ENCODE peak calls at places on chromosomes 2 and 18, in seven cellular contexts. J is A673, B is tibial artery, A is choroid plexus epithelial cell, C is cardiac muscle cell, E is transverse colon, T is prostate gland. O is an unnamed sample.

GRCh38 chr2:136070913-136071312 is 47.0 kb downstream of the CXCR4 start:
- DNase-seq in B (no peak), T (no peak), C (no peak), A (no peak), J (no peak), E (no peak), O (no peak)

GRCh38 chr2:25176138-25176537 is 7.8 kb upstream of the POMC start:
- DNase-seq in E (no peak), J (no peak), B (no peak), C (no peak), T (no peak), A (no peak), O (no peak)

GRCh38 chr2:11121099-11121822 is 34.0 kb upstream of the SLC66A3 start:
- DNase-seq in A (peak), J (no peak), E (no peak), T (no peak), B (no peak), C (no peak), O (no peak)

GRCh38 chr18:32299489-32299888 is 109.7 kb downstream of the MEP1B start:
- DNase-seq in A (peak), C (no peak), E (no peak), T (no peak), B (no peak), J (no peak), O (no peak)

GRCh38 chr18:40985441-40985840 is 969.6 kb upstream of the PIK3C3 start:
- DNase-seq in E (no peak), T (no peak), C (no peak), B (no peak), J (no peak), A (no peak), O (no peak)

GRCh38 chr2:241949736-241950412 is 80.3 kb downstream of the RTP5 start:
- DNase-seq in E (no peak), B (peak), J (no peak), T (no peak), A (no peak), C (no peak), O (no peak)

GRCh38 chr2:75079575-75079974 is 119.7 kb downstream of the TACR1 start:
- DNase-seq in B (no peak), J (peak), A (peak), E (no peak), C (no peak), T (no peak), O (no peak)

GRCh38 chr2:230512955-230513748 is 97.2 kb downstream of the SP100 start:
- DNase-seq in A (peak), E (no peak), J (no peak), C (no peak), B (no peak), T (no peak), O (no peak)

GRCh38 chr18:59823611-59824195 is 76.1 kb upstream of the PMAIP1 start:
- DNase-seq in J (peak), T (peak), E (peak), B (peak), A (peak), C (peak), O (peak)

GRCh38 chr2:231037731-231038482 is 584 bp downstream of the C2orf72 start:
- DNase-seq in B (no peak), C (peak), T (peak), E (peak), A (no peak), J (no peak), O (no peak)

GRCh38 chr18:33440384-33441043 is at the start of gene CCDC178:
- DNase-seq in A (peak), C (peak), J (peak), T (peak), B (no peak), E (peak), O (no peak)

GRCh38 chr18:56257215-56257614 is 381.2 kb downstream of the TXNL1 start:
- DNase-seq in T (no peak), C (no peak), B (no peak), J (peak), A (peak), E (no peak), O (no peak)

GRCh38 chr2:233247744-233248143 is 3.7 kb upstream of the ATG16L1 start:
- DNase-seq in C (no peak), E (no peak), T (no peak), B (no peak), J (no peak), A (no peak), O (peak)

GRCh38 chr2:63735931-63736820 is 105.5 kb upstream of the UGP2 start:
- DNase-seq in T (no peak), B (no peak), E (no peak), C (no peak), J (peak), A (peak), O (peak)

GRCh38 chr18:10525563-10526210 is at the start of gene NAPG:
- DNase-seq in J (peak), T (peak), B (peak), C (peak), E (peak), A (peak), O (peak)

GRCh38 chr2:187552959-187553681 is 1.1 kb downstream of the TFPI start:
- DNase-seq in J (no peak), B (no peak), T (no peak), E (no peak), C (no peak), A (peak), O (peak)

GRCh38 chr2:108637304-108637669 is 82.0 kb upstream of the RANBP2 start:
- DNase-seq in B (peak), T (no peak), E (no peak), J (no peak), C (peak), A (peak), O (no peak)

GRCh38 chr2:185862657-185863398 is 124.2 kb downstream of the FSIP2 start:
- DNase-seq in A (no peak), B (no peak), C (no peak), E (no peak), J (no peak), T (no peak), O (no peak)

GRCh38 chr2:70381235-70381634 is 79.4 kb upstream of the FAM136A start:
- DNase-seq in T (no peak), A (no peak), E (no peak), B (no peak), J (no peak), C (no peak), O (no peak)

GRCh38 chr18:21439453-21439852 is 161.1 kb downstream of the ESCO1 start:
- DNase-seq in E (no peak), B (no peak), A (peak), J (no peak), T (no peak), C (no peak), O (peak)

GRCh38 chr18:63177259-63177658 is 142.3 kb downstream of the BCL2 start:
- DNase-seq in T (no peak), B (no peak), A (no peak), J (no peak), E (no peak), C (no peak), O (no peak)

GRCh38 chr2:74764429-74765272 is 69.3 kb upstream of the HK2 start:
- DNase-seq in B (no peak), E (no peak), T (no peak), C (no peak), J (peak), A (peak), O (no peak)

GRCh38 chr18:21291106-21291505 is 49.1 kb downstream of the GREB1L start:
- DNase-seq in C (no peak), J (no peak), B (no peak), T (no peak), A (no peak), E (no peak), O (no peak)

GRCh38 chr2:100018794-100019193 is 123.6 kb downstream of the AFF3 start:
- DNase-seq in C (peak), A (peak), T (no peak), E (no peak), B (no peak), J (no peak), O (no peak)

GRCh38 chr2:47313728-47314127 is 89.2 kb upstream of the MSH2 start:
- DNase-seq in T (no peak), B (no peak), J (no peak), A (no peak), E (no peak), C (no peak), O (no peak)

GRCh38 chr2:45851576-45852304 is 200.3 kb downstream of the PRKCE start:
- DNase-seq in B (no peak), J (no peak), E (no peak), T (peak), C (no peak), A (peak), O (peak)

GRCh38 chr18:74252032-74252380 is 39.8 kb downstream of the CYB5A start:
- DNase-seq in C (no peak), E (no peak), J (no peak), T (no peak), A (peak), B (no peak), O (no peak)

GRCh38 chr18:59207506-59207905 is 12.5 kb upstream of the GRP start:
- DNase-seq in J (peak), T (no peak), E (no peak), C (no peak), A (no peak), B (no peak), O (no peak)

GRCh38 chr2:137521653-137522052 is 442.6 kb upstream of the HNMT start:
- DNase-seq in E (no peak), T (no peak), C (no peak), A (no peak), B (no peak), J (no peak), O (no peak)

GRCh38 chr2:57965961-57966360 is 80.6 kb upstream of the VRK2 start:
- DNase-seq in A (no peak), B (no peak), J (no peak), E (no peak), T (no peak), C (no peak), O (no peak)

GRCh38 chr18:7616661-7617060 is 49.5 kb downstream of the PTPRM start:
- DNase-seq in B (no peak), E (peak), J (no peak), T (no peak), C (peak), A (peak), O (peak)

GRCh38 chr2:69384618-69385081 is 2.4 kb downstream of the GFPT1 start:
- DNase-seq in T (no peak), C (no peak), E (no peak), J (no peak), B (no peak), A (peak), O (no peak)

GRCh38 chr18:22566703-22567420 is 149.1 kb upstream of the CTAGE1 start:
- DNase-seq in E (no peak), A (no peak), B (no peak), C (no peak), J (no peak), T (no peak), O (no peak)

GRCh38 chr2:72953976-72954375 is 36.7 kb downstream of the EMX1 start:
- DNase-seq in E (no peak), A (no peak), C (no peak), J (no peak), T (no peak), B (no peak), O (no peak)

GRCh38 chr2:74290466-74291216 is 52.6 kb downstream of the SLC4A5 start:
- DNase-seq in C (peak), T (no peak), J (no peak), E (peak), A (no peak), B (no peak), O (no peak)

GRCh38 chr2:198073253-198073652 is 268.9 kb downstream of the PLCL1 start:
- DNase-seq in J (no peak), B (no peak), T (no peak), E (no peak), C (no peak), A (no peak), O (no peak)

GRCh38 chr2:215489288-215489848 is 53.5 kb upstream of the FN1 start:
- DNase-seq in C (no peak), A (no peak), T (no peak), E (no peak), B (no peak), J (no peak), O (no peak)
- TF ChIP-seq CTCF in C (no peak), A (no peak), T (no peak), E (no peak), B (no peak), J (no peak), O (no peak)

DNA sequence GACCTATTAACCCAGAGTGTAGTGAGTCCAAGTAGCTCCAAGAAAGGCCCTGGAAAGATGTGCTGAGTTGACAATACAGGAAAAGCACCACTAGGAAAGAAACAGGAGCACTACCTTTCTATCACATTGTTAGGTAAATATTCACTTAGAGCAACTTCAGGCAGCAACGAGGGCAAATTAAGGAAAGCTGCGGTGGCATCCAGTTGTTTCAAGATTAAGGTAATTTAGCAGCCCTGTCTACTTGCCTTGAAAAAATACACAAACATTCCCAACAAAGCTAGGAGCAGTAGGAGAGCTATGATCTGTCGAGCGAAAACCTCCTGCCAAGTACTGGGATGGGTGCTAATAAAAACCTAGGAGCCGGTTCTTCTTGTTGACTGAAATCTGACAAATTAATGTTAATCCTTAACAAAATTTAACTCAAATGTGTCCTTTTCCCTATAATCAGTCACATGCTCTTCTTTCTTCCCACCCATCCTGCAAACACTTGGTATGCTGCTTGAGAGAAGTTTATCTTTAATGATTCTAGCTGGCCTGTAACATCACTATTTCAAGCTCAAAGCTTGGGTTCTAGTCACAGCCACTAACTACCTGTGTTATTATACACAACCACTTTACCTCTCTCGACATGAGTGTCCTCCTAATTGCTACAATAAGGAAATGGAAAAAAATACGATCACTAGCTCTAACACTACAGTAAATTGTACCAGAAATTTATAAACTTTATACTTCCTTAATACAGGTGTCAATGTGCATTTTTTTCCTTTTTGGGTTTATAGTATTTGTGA is 2.0 kb downstream of the ACAA2 start:
- DNase-seq in A (no peak), C (no peak), T (peak), E (peak), J (no peak), B (no peak), O (no peak)
- H3K4me3 ChIP-seq in A (no peak), C (no peak), T (no peak), E (no peak), J (no peak), B (no peak), O (no peak)

GRCh38 chr2:158755738-158756137 is 39.4 kb upstream of the DAPL1 start:
- DNase-seq in A (no peak), J (peak), C (peak), T (no peak), B (no peak), E (no peak), O (no peak)
- TF ChIP-seq CTCF in A (peak), J (peak), C (peak), T (no peak), B (no peak), E (no peak), O (peak)

DNA sequence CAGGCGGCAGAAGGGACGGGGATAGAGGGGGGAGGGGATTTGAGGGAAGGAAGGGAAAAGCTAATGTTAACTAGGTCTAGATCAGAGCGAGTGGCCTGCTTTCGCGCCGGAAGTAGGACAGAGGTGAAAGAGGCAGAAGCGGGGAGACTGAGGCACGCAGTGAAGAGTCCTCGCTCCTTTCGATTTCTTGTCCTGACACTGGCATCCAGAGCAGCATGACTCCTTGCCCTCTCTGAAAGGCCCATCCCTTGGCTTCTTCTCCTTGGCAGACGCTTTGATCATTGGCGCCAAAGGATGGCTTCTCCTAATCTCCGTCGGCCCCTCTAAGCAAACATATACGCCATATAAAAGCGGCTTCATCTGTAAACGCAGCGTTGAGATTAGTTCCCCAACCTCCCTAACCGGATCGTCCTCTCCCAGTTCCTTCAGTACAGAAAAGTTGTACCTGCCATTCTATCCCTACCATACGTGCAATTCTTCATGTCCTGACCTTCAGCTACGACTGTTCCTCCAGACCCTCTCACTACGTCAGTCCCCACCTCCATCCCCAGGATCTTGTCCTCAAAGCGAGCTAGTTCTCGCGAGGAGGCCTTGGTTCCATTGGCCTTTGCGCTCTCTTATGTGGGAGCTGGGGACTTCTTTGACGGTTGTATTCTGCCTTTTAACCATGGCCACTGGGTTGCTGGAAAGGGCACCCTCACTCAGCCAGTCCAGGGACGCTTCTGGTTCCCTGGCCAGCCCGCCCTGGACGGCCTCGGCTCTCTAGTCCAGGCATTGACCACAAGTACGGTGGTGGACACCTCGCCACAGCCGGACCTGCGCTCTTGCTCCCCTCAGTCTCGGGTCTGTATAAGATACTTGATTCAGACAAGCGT is 857 bp upstream of the NEUROD1 start:
- DNase-seq in J (no peak), B (no peak), T (no peak), C (no peak), A (no peak), E (no peak), O (no peak)
- H3K4me3 ChIP-seq in J (peak), B (no peak), T (no peak), C (no peak), A (no peak), E (no peak), O (peak)

GRCh38 chr2:199997296-199997695 is 41.9 kb downstream of the MAIP1 start:
- DNase-seq in E (no peak), C (no peak), T (no peak), J (no peak), B (no peak), A (no peak), O (no peak)
- TF ChIP-seq CTCF in E (no peak), C (no peak), T (no peak), J (no peak), B (no peak), A (no peak), O (no peak)

GRCh38 chr2:216857131-216857550 is 2.7 kb downstream of the TNP1 start:
- DNase-seq in E (no peak), T (no peak), C (no peak), A (peak), J (no peak), B (no peak), O (no peak)
- H3K4me3 ChIP-seq in E (no peak), T (no peak), C (no peak), A (no peak), J (no peak), B (no peak), O (no peak)

DNA sequence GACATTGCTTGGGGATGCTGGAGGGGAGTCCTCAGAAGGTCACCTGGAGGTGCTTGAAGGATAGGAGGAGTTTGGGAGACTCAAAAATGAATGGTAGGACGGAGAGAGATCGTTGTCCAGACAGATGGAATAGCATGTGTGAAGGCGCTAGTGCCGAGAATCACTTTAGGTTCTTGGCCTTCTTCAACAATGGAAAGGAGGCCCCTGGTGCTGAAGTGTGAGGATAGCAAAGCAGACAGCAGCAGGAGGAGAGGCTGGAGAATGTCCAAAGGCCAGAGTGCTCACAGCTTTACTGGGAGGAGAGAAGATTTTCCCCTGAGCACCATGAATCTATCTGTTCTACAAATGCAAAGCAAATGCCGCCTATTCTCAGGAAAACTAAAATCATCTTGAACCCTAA is 456.3 kb downstream of the LPIN1 start:
- DNase-seq in T (no peak), A (peak), J (no peak), C (no peak), B (no peak), E (no peak), O (no peak)
- TF ChIP-seq CTCF in T (no peak), A (peak), J (no peak), C (peak), B (no peak), E (no peak), O (peak)

GRCh38 chr2:66433945-66434678 is 813 bp upstream of the MEIS1 start:
- DNase-seq in E (peak), C (peak), B (peak), A (peak), J (peak), T (peak), O (no peak)

GRCh38 chr2:66434679-66435548 is at the start of gene MEIS1:
- DNase-seq in B (peak), T (peak), C (peak), J (peak), A (peak), E (peak), O (peak)

GRCh38 chr2:66436546-66436945 is 1.6 kb downstream of the MEIS1 start:
- DNase-seq in E (no peak), A (no peak), J (no peak), C (no peak), T (no peak), B (no peak), O (no peak)

GRCh38 chr2:66435963-66436362 is 1.0 kb downstream of the MEIS1 start:
- DNase-seq in T (no peak), E (no peak), B (no peak), A (no peak), C (no peak), J (no peak), O (no peak)

GRCh38 chr2:66435549-66435875 is 587 bp downstream of the MEIS1 start:
- DNase-seq in E (no peak), J (no peak), C (peak), A (peak), B (no peak), T (no peak), O (no peak)
- H3K4me3 ChIP-seq in E (peak), J (peak), C (peak), A (peak), B (peak), T (peak), O (peak)

O was measured in HFF-Myc.